ENCODE peak calls at places on chromosomes 4 and X, in nine cellular contexts. M is AG04449; Y is psoas muscle; C is mucosa of descending colon; G is activated CD4-positive, CD25-positive, alpha-beta regulatory T cell; Q is mammary epithelial cell; Z is RWPE1; V is T-helper 22 cell; L is NCI-H774. K is an unnamed sample.

GRCh38 chr4:10164877-10165283 is 48.3 kb upstream of the WDR1 start:
- DNase-seq in Y (peak), M (no peak), Q (no peak), L (no peak), C (peak), V (no peak), Z (peak), G (no peak), K (peak)

GRCh38 chr4:39814403-39815185 is 116.7 kb downstream of the UBE2K start:
- DNase-seq in M (no peak), G (no peak), L (no peak), V (no peak), Y (no peak), C (no peak), Z (peak), Q (peak), K (no peak)

GRCh38 chr4:123676550-123677229 is 280.1 kb downstream of the SPRY1 start:
- DNase-seq in Q (no peak), C (no peak), L (no peak), V (no peak), Z (no peak), M (no peak), Y (peak), G (no peak), K (peak)

GRCh38 chr4:91243132-91243531 is 1060.6 kb upstream of the GRID2 start:
- DNase-seq in L (no peak), C (no peak), Z (no peak), Y (no peak), Q (no peak), M (no peak), V (no peak), G (no peak), K (peak)

GRCh38 chrX:107678957-107679740 is 50.8 kb downstream of the PRPS1 start:
- DNase-seq in C (peak), Y (peak), M (no peak), Q (peak), V (peak), Z (no peak), G (peak), L (no peak), K (no peak)

GRCh38 chr4:151850751-151851150 is 89.9 kb upstream of the GATB start:
- DNase-seq in C (no peak), L (no peak), Z (no peak), V (no peak), G (no peak), Q (peak), Y (no peak), M (no peak), K (no peak)

GRCh38 chr4:5143940-5144339 is 92.7 kb downstream of the STK32B start:
- DNase-seq in Z (no peak), M (no peak), C (no peak), Y (peak), L (no peak), V (no peak), Q (no peak), G (no peak), K (no peak)

GRCh38 chr4:77578145-77578544 is 27.5 kb upstream of the CXCL13 start:
- DNase-seq in Q (no peak), V (no peak), L (no peak), G (no peak), Z (no peak), C (no peak), Y (no peak), M (no peak), K (no peak)

GRCh38 chr4:7336732-7337131 is 98.0 kb downstream of the PSAPL1 start:
- DNase-seq in Z (no peak), G (no peak), C (no peak), Y (no peak), L (no peak), V (no peak), Q (no peak), M (no peak), K (no peak)

GRCh38 chrX:2931612-2932011 is 2.5 kb upstream of the ARSD start:
- DNase-seq in M (no peak), Q (no peak), G (no peak), Y (no peak), V (no peak), C (no peak), Z (no peak), L (no peak), K (no peak)

GRCh38 chr4:82801910-82802521 is 3.4 kb upstream of the SCD5 start:
- DNase-seq in C (no peak), V (no peak), Q (peak), G (no peak), Z (no peak), L (no peak), Y (no peak), M (no peak), K (no peak)